ENCODE peak calls at places on chromosomes 11 and 22, in six cellular contexts. C is lower lobe of right lung; M is CD8-positive, alpha-beta T cell; V is AG04450; U is tibial nerve; Q is breast epithelium. X is an unnamed sample.

GRCh38 chr11:13338437-13339069 is 61.0 kb downstream of the BMAL1 start:
- DNase-seq in C (no peak), M (no peak), V (no peak), U (no peak), Q (no peak), X (no peak)

GRCh38 chr11:36346562-36347383 is 50.7 kb downstream of the PRR5L start:
- DNase-seq in C (no peak), M (no peak), V (no peak), U (no peak), Q (no peak), X (no peak)

GRCh38 chr11:65102142-65103095 is 6.4 kb downstream of the VPS51 start:
- DNase-seq in C (no peak), M (no peak), V (no peak), U (no peak), Q (peak), X (no peak)

GRCh38 chr11:128779036-128779435 is 85.2 kb downstream of the FLI1 start:
- DNase-seq in C (no peak), M (no peak), V (no peak), U (no peak), Q (no peak), X (no peak)

GRCh38 chr11:33934450-33934849 is 42.6 kb upstream of the LMO2 start:
- DNase-seq in C (no peak), M (no peak), V (no peak), U (no peak), Q (no peak), X (no peak)

GRCh38 chr11:2295971-2296912 is 5.5 kb downstream of the C11orf21 start:
- DNase-seq in C (no peak), M (no peak), V (no peak), U (no peak), Q (no peak), X (peak)

GRCh38 chr11:85759915-85760314 is 51.0 kb downstream of the SYTL2 start:
- DNase-seq in C (no peak), M (no peak), V (peak), U (no peak), Q (no peak), X (no peak)

GRCh38 chr11:13289081-13289480 is 11.5 kb downstream of the BMAL1 start:
- DNase-seq in C (no peak), M (no peak), V (no peak), U (no peak), Q (no peak), X (no peak)

GRCh38 chr11:84747871-84748270 is 879.3 kb downstream of the DLG2 start:
- DNase-seq in C (no peak), M (no peak), V (no peak), U (no peak), Q (no peak), X (no peak)

DNA sequence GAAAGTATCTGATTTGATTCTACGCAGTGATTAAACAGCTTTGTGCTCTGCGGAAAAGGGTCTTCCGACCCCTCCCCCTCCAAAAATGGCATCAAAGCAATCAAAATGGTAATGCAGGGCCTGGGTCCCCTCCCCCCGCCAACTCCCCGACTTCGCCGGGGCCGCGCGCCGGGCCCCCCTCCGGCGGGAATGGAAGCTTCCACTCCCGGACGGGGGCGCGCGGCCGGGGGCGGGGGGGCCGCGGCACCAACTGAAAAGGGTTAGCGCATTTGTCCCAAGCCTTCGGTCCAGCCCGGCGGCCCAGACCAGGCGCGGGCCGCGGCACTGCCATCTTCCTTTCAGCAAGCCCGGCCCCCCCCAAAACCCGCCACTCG is 2.9 kb downstream of the PHF21B start:
- DNase-seq in C (no peak), M (no peak), V (no peak), U (no peak), Q (peak), X (peak)
- H3K4me3 ChIP-seq in C (peak), M (no peak), V (no peak), U (peak), Q (peak), X (peak)

GRCh38 chr22:37018815-37019308 is 385 bp downstream of the TST start:
- DNase-seq in C (peak), M (no peak), V (no peak), U (peak), Q (no peak), X (peak)
- H3K27ac ChIP-seq in C (peak), M (no peak), V (peak), U (peak), Q (peak), X (peak)

GRCh38 chr22:30290318-30290678 is 993 bp upstream of the CASTOR1 start:
- DNase-seq in C (no peak), M (no peak), V (no peak), U (no peak), Q (peak), X (no peak)
- H3K4me3 ChIP-seq in C (peak), M (peak), V (no peak), U (peak), Q (peak), X (peak)

GRCh38 chr22:47696776-47697175 is 934.3 kb downstream of the TBC1D22A start:
- DNase-seq in C (no peak), M (no peak), V (no peak), U (no peak), Q (no peak), X (no peak)

GRCh38 chr22:47692811-47693210 is 930.4 kb downstream of the TBC1D22A start:
- DNase-seq in C (no peak), M (no peak), V (no peak), U (no peak), Q (no peak), X (no peak)

GRCh38 chr22:47693606-47694005 is 931.2 kb downstream of the TBC1D22A start:
- DNase-seq in C (no peak), M (no peak), V (no peak), U (no peak), Q (no peak), X (no peak)

GRCh38 chr22:47695176-47695575 is 932.7 kb downstream of the TBC1D22A start:
- DNase-seq in C (no peak), M (no peak), V (no peak), U (no peak), Q (no peak), X (no peak)

GRCh38 chr22:47694536-47694935 is 932.1 kb downstream of the TBC1D22A start:
- DNase-seq in C (no peak), M (no peak), V (no peak), U (no peak), Q (no peak), X (no peak)
- H3K27ac ChIP-seq in C (no peak), M (no peak), V (no peak), U (no peak), Q (no peak), X (no peak)

DNA sequence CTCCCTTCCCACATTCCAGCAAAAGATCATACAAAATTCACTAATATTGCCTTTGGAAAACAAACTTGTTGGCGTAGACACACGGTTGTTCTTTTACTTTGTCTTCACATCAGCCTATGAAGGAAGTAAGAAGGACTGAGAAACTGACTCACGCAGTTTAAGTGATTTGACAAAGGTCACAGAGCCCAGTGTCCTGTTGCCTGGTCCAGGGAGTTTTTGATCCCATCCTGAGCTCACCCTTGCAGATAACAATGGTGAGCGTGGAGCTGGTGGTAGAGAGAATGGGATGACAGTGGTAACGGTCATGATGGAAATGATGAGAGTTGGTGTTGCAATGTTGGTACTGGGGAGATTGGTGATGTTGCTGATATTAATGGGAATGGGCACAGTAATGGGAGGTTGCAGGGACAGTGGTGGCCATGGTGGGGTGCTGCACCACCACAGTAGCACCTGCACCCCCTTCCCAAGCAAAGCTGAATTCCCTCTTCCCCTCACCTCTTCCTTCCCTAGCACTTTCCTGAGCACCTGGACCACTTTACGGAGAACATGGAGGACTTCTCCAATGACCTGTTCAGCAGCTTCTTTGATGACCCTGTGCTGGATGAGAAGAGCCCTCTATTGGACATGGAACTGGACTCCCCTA is 22.1 kb downstream of the CREB3L1 start:
- DNase-seq in C (no peak), M (no peak), V (no peak), U (no peak), Q (no peak), X (no peak)
- H3K4me3 ChIP-seq in C (no peak), M (no peak), V (peak), U (no peak), Q (no peak), X (no peak)

GRCh38 chr11:10308208-10308954 is 3.5 kb downstream of the ADM start:
- DNase-seq in C (no peak), M (no peak), V (no peak), U (no peak), Q (no peak), X (no peak)
- H3K27ac ChIP-seq in C (peak), M (no peak), V (peak), U (peak), Q (peak), X (peak)

GRCh38 chr11:134468081-134468668 is 56.1 kb upstream of the B3GAT1 start:
- DNase-seq in C (no peak), M (no peak), V (no peak), U (no peak), Q (no peak), X (no peak)

GRCh38 chr11:134468796-134469195 is 56.8 kb upstream of the B3GAT1 start:
- DNase-seq in C (no peak), M (no peak), V (no peak), U (no peak), Q (peak), X (no peak)

GRCh38 chr11:134466035-134466908 is 54.2 kb upstream of the B3GAT1 start:
- DNase-seq in C (no peak), M (no peak), V (no peak), U (no peak), Q (no peak), X (no peak)

GRCh38 chr11:134464981-134465730 is 53.1 kb upstream of the B3GAT1 start:
- DNase-seq in C (no peak), M (no peak), V (no peak), U (no peak), Q (no peak), X (no peak)

DNA sequence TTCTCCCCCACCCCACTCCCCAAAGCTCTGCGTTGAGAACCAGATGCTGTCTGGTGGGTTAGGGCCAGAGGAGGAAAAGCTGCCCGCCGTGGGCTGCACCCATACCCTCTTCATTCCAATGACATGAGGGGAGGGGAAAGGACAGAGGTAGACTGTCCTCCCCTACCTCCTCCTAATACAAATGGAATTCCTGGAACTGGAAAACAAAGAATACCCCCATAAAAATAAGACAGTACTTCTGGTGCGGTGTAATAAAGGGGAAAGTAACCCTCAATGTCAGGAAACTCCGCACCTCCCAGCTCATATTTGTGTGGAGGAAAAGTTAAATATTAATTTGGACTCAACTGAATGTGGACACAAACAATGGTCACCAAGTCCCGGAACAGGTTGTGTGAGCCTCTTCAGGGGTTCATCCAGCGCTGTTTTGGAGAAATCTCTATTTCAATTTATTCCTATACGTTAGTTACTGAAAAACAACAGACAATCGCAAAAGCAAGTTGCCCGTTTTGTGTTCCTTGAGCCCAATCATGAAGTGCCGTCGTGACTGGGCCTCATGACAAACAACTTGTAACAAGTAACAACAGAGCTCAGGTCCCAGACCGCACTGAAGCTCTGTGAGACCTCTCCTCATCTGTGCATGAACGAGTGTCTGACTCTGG is 55.0 kb upstream of the B3GAT1 start:
- DNase-seq in C (no peak), M (no peak), V (no peak), U (no peak), Q (no peak), X (no peak)
- H3K4me3 ChIP-seq in C (no peak), M (no peak), V (no peak), U (no peak), Q (no peak), X (no peak)

GRCh38 chr11:111990381-111990780 is 34.8 kb upstream of the DLAT start:
- DNase-seq in C (no peak), M (no peak), V (no peak), U (no peak), Q (no peak), X (no peak)

GRCh38 chr11:111982532-111983186 is 42.5 kb upstream of the DLAT start:
- DNase-seq in C (no peak), M (no peak), V (no peak), U (no peak), Q (no peak), X (no peak)

GRCh38 chr11:111982019-111982464 is 43.2 kb upstream of the DLAT start:
- DNase-seq in C (peak), M (peak), V (no peak), U (peak), Q (peak), X (peak)

GRCh38 chr11:111983187-111983986 is 41.8 kb upstream of the DLAT start:
- DNase-seq in C (peak), M (no peak), V (peak), U (no peak), Q (no peak), X (no peak)

DNA sequence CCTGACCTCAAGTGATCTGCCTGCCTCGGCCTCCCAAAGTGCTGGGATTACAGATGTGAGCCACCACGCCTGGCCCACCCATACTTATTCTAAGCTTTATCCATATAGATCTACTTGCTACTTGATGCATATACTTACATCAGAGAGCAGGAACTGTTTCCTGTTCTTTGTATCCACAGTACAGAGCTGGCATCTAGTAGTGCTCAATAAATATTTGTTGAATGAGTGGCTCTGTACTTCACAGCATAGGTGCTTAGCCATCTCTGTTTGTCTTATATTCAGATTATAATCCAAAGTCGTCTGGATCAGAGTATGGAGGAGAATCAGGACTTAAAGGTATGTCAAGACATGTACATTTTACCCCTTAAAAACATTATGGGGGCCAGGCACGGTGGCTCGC is 38.6 kb upstream of the DLAT start:
- DNase-seq in C (no peak), M (no peak), V (no peak), U (no peak), Q (no peak), X (no peak)
- H3K27ac ChIP-seq in C (no peak), M (no peak), V (no peak), U (no peak), Q (no peak), X (no peak)

DNA sequence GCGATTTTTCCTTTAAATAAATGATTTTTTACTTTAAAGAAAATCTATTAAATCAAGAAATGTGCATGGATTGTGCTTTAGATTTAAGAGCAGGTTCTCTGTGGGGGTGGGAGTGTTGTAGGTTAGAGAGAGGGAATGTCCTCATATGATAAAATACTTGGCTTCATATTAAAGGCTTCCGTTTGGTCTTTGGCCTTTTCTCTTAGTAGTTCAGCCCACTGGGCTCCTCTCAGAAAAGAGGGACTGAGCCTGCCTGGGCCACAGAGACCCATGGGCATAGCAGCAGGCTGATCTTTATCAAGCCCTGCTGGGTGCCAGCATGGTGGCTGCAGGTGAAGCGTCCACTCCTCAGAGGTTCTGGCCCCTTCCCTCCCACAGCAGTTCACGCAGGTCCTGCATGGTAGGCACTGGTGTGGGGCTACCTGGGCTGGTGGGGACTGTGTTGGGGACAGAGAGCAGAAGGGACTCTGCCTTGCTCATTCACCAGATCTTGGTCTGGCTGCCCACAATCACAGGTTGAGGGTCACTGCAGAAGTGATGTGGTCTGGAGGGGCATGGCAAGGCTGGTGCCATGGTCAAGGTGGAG is 4.3 kb downstream of the PANX1 start:
- DNase-seq in C (no peak), M (no peak), V (no peak), U (no peak), Q (no peak), X (no peak)
- H3K4me3 ChIP-seq in C (no peak), M (no peak), V (peak), U (no peak), Q (no peak), X (no peak)